ENCODE peak calls at places on chromosome 10, in ten cellular contexts. X is stimulated activated CD8-positive, alpha-beta memory T cell treated with anti-CD3 and anti-CD28 coated beads, Interleukin-4, amount 100 ng/mL, for 24 hours; L is NCI-H345; I is iris pigment epithelial cell; Z is NCI-H1105; G is left ventricle myocardium superior; V is transverse colon; W is tibial artery; U is GM12865; C is stimulated activated CD4-positive, alpha-beta T cell treated with anti-CD3 and anti-CD28 coated beads, Interleukin-12 subunit alpha, Interleukin-12 subunit beta, amount 100 ng/mL, for 4 hours. P is an unnamed sample.
A peak's percentile ranks its signal among the peaks of the same experiment; 100 is the strongest.

GRCh38 chr10:11180228-11180627 is 162.6 kb downstream of the CELF2 start:
- DNase-seq in X (peak; percentile 45), L (no peak), I (no peak), Z (no peak), G (no peak), V (peak; percentile 35), W (no peak), U (peak; percentile 82), C (peak; percentile 37), P (no peak)

GRCh38 chr10:26696786-26697162 is 727 bp upstream of the PDSS1 start:
- DNase-seq in X (no peak), L (peak; percentile 20), I (no peak), Z (no peak), G (no peak), V (no peak), W (no peak), U (no peak), C (no peak), P (no peak)

GRCh38 chr10:95445223-95445836 is 115.8 kb downstream of the SORBS1 start:
- DNase-seq in X (no peak), L (no peak), I (peak; percentile 63), Z (no peak), G (peak; percentile 82), V (peak; percentile 69), W (peak; percentile 95), U (no peak), C (no peak), P (no peak)

GRCh38 chr10:66795871-66796270 is 130.0 kb upstream of the LRRTM3 start:
- DNase-seq in X (no peak), L (no peak), I (no peak), Z (no peak), G (no peak), V (no peak), W (no peak), U (no peak), C (no peak), P (no peak)

GRCh38 chr10:119199231-119199992 is 8.0 kb upstream of the GRK5 start:
- DNase-seq in X (no peak), L (peak; percentile 66), I (peak; percentile 89), Z (peak; percentile 32), G (peak; percentile 57), V (peak; percentile 63), W (peak; percentile 71), U (peak; percentile 80), C (peak; percentile 21), P (no peak)

GRCh38 chr10:75709245-75709644 is 277.8 kb downstream of the LRMDA start:
- DNase-seq in X (no peak), L (no peak), I (no peak), Z (no peak), G (no peak), V (no peak), W (no peak), U (no peak), C (no peak), P (no peak)

GRCh38 chr10:102744374-102745051 is 765 bp downstream of the WBP1L start:
- DNase-seq in X (no peak), L (no peak), I (peak; percentile 36), Z (no peak), G (no peak), V (no peak), W (peak; percentile 79), U (peak; percentile 51), C (no peak), P (no peak)

GRCh38 chr10:52314822-52315552 is 906 bp downstream of the DKK1 start:
- DNase-seq in X (no peak), L (peak; percentile 23), I (peak; percentile 59), Z (no peak), G (peak; percentile 26), V (peak; percentile 8), W (no peak), U (no peak), C (no peak), P (no peak)

GRCh38 chr10:82277591-82277990 is 402.6 kb downstream of the NRG3 start:
- DNase-seq in X (no peak), L (no peak), I (no peak), Z (no peak), G (no peak), V (no peak), W (no peak), U (no peak), C (no peak), P (no peak)

GRCh38 chr10:94546058-94546595 is 539 bp downstream of the HELLS start:
- DNase-seq in X (no peak), L (peak; percentile 16), I (peak; percentile 24), Z (no peak), G (no peak), V (no peak), W (no peak), U (peak; percentile 36), C (peak; percentile 1), P (peak; percentile 9)

GRCh38 chr10:36538945-36539586 is 586.3 kb upstream of the ANKRD30A start:
- DNase-seq in X (no peak), L (no peak), I (peak; percentile 64), Z (no peak), G (no peak), V (no peak), W (no peak), U (no peak), C (no peak), P (no peak)

GRCh38 chr10:112229901-112230300 is 46.3 kb upstream of the GPAM start:
- DNase-seq in X (no peak), L (no peak), I (no peak), Z (no peak), G (no peak), V (no peak), W (no peak), U (no peak), C (no peak), P (no peak)

GRCh38 chr10:90604636-90605035 is 253.2 kb downstream of the HTR7 start:
- DNase-seq in X (no peak), L (no peak), I (no peak), Z (no peak), G (no peak), V (no peak), W (no peak), U (no peak), C (no peak), P (no peak)

GRCh38 chr10:30080161-30080560 is 20.8 kb upstream of the JCAD start:
- DNase-seq in X (no peak), L (no peak), I (no peak), Z (no peak), G (no peak), V (no peak), W (no peak), U (no peak), C (no peak), P (no peak)

GRCh38 chr10:99368646-99369045 is 39.5 kb downstream of the CNNM1 start:
- DNase-seq in X (no peak), L (no peak), I (no peak), Z (no peak), G (no peak), V (no peak), W (no peak), U (no peak), C (no peak), P (no peak)

GRCh38 chr10:22433875-22434274 is 88.6 kb downstream of the SPAG6 start:
- DNase-seq in X (no peak), L (no peak), I (peak; percentile 97), Z (no peak), G (no peak), V (no peak), W (no peak), U (no peak), C (no peak), P (no peak)

GRCh38 chr10:78313636-78314035 is 280.0 kb downstream of the RPS24 start:
- DNase-seq in X (no peak), L (no peak), I (no peak), Z (no peak), G (no peak), V (no peak), W (no peak), U (no peak), C (no peak), P (no peak)

GRCh38 chr10:112082134-112082533 is 101.4 kb downstream of the GPAM start:
- DNase-seq in X (no peak), L (no peak), I (no peak), Z (peak; percentile 81), G (peak; percentile 37), V (no peak), W (no peak), U (no peak), C (no peak), P (no peak)

GRCh38 chr10:133100706-133101463 is 13.2 kb downstream of the ADGRA1 start:
- DNase-seq in X (peak; percentile 13), L (no peak), I (no peak), Z (no peak), G (no peak), V (no peak), W (no peak), U (no peak), C (peak; percentile 13), P (no peak)

GRCh38 chr10:86872757-86873156 is 84.7 kb downstream of the MMRN2 start:
- DNase-seq in X (no peak), L (no peak), I (peak; percentile 71), Z (no peak), G (no peak), V (no peak), W (no peak), U (no peak), C (no peak), P (no peak)

GRCh38 chr10:5434017-5434753 is 21.8 kb downstream of the NET1 start:
- DNase-seq in X (no peak), L (peak; percentile 23), I (peak; percentile 85), Z (no peak), G (no peak), V (no peak), W (no peak), U (peak; percentile 36), C (no peak), P (no peak)

GRCh38 chr10:132185601-132186487 is 904 bp upstream of the DPYSL4 start:
- DNase-seq in X (peak; percentile 22), L (peak; percentile 53), I (peak; percentile 41), Z (no peak), G (peak; percentile 78), V (peak; percentile 37), W (no peak), U (no peak), C (peak; percentile 49), P (no peak)

GRCh38 chr10:24579911-24580310 is 143.8 kb downstream of the ARHGAP21 start:
- DNase-seq in X (no peak), L (no peak), I (no peak), Z (no peak), G (no peak), V (no peak), W (no peak), U (no peak), C (no peak), P (no peak)

GRCh38 chr10:117518246-117518645 is 24.3 kb upstream of the EMX2 start:
- DNase-seq in X (no peak), L (no peak), I (no peak), Z (no peak), G (no peak), V (no peak), W (no peak), U (no peak), C (no peak), P (no peak)

GRCh38 chr10:77531441-77532001 is 106.1 kb downstream of the KCNMA1 start:
- DNase-seq in X (no peak), L (peak; percentile 47), I (peak; percentile 81), Z (no peak), G (peak; percentile 44), V (no peak), W (peak; percentile 93), U (peak; percentile 46), C (no peak), P (no peak)

GRCh38 chr10:95382174-95382573 is 91.4 kb upstream of the PDLIM1 start:
- DNase-seq in X (no peak), L (no peak), I (no peak), Z (no peak), G (no peak), V (no peak), W (no peak), U (no peak), C (no peak), P (no peak)

GRCh38 chr10:100645609-100646008 is 99.8 kb upstream of the PAX2 start:
- DNase-seq in X (no peak), L (no peak), I (no peak), Z (no peak), G (no peak), V (no peak), W (no peak), U (no peak), C (no peak), P (no peak)

GRCh38 chr10:48309711-48310226 is 3.3 kb downstream of the MAPK8 start:
- DNase-seq in X (no peak), L (no peak), I (peak; percentile 77), Z (no peak), G (no peak), V (no peak), W (no peak), U (peak; percentile 54), C (no peak), P (no peak)

P was measured in GM12892.